ENCODE peak calls at places on chromosome 5, in eight cellular contexts. L, M, A, I, E, J, C and Z are unnamed samples. For H3K27me3, the result is how much of the 10 kb centered on the place peaks cover.

GRCh38 chr5:34802834-34803563 is 36.0 kb upstream of the TTC23L start:
- DNase-seq in I (no peak), A (no peak), C (no peak), L (no peak), E (no peak), M (no peak), J (no peak), Z (no peak)

GRCh38 chr5:72848474-72849428 is 32.3 kb downstream of the TNPO1 start:
- DNase-seq in C (peak), A (peak), J (peak), I (peak), M (peak), L (peak), E (peak), Z (peak)

GRCh38 chr5:154575869-154576806 is 98.1 kb upstream of the HAND1 start:
- DNase-seq in J (no peak), A (no peak), C (no peak), L (no peak), I (no peak), E (no peak), M (no peak), Z (no peak)

GRCh38 chr5:39164529-39165402 is 54.6 kb downstream of the FYB1 start:
- DNase-seq in J (no peak), E (no peak), L (no peak), M (no peak), C (peak), A (no peak), I (no peak), Z (no peak)

GRCh38 chr5:40672440-40672839 is 7.3 kb upstream of the PTGER4 start:
- DNase-seq in I (no peak), E (no peak), C (no peak), A (no peak), L (no peak), M (no peak), J (no peak), Z (no peak)

GRCh38 chr5:67166460-67166871 is 30.1 kb downstream of the CD180 start:
- DNase-seq in C (no peak), A (peak), L (no peak), J (peak), E (peak), M (peak), I (peak), Z (peak)

GRCh38 chr5:35305336-35306020 is 75.2 kb upstream of the PRLR start:
- DNase-seq in A (no peak), C (no peak), M (no peak), I (no peak), J (no peak), L (no peak), E (no peak), Z (no peak)

GRCh38 chr5:150412319-150413175 is at the start of gene CD74:
- DNase-seq in M (peak), I (peak), A (peak), J (peak), E (peak), L (peak), C (peak), Z (peak)

GRCh38 chr5:82911902-82912301 is 165.3 kb downstream of the TMEM167A start:
- DNase-seq in I (no peak), L (no peak), E (no peak), A (no peak), J (no peak), C (no peak), M (no peak), Z (no peak)

GRCh38 chr5:4487581-4487980 is 652.5 kb upstream of the ADAMTS16 start:
- DNase-seq in L (no peak), C (no peak), J (no peak), I (no peak), M (no peak), A (no peak), E (no peak), Z (no peak)

GRCh38 chr5:9343146-9343850 is 202.6 kb downstream of the SEMA5A start:
- DNase-seq in J (no peak), A (no peak), C (peak), I (no peak), M (no peak), E (no peak), L (peak), Z (no peak)

GRCh38 chr5:109691248-109691574 is 1.5 kb downstream of the MAN2A1 start:
- DNase-seq in A (no peak), M (no peak), L (no peak), C (no peak), J (no peak), E (no peak), I (no peak), Z (no peak)

GRCh38 chr5:151384106-151384505 is 36.7 kb upstream of the SLC36A2 start:
- DNase-seq in E (no peak), L (no peak), I (no peak), J (no peak), C (peak), M (no peak), A (no peak), Z (no peak)

GRCh38 chr5:154406826-154407225 is 39.0 kb upstream of the SAP30L start:
- DNase-seq in L (peak), M (no peak), C (no peak), E (no peak), J (no peak), I (no peak), A (no peak), Z (no peak)

GRCh38 chr5:136424835-136425694 is 59.7 kb upstream of the TRPC7 start:
- DNase-seq in C (peak), M (no peak), I (no peak), L (peak), J (peak), A (peak), E (peak), Z (peak)

GRCh38 chr5:62538017-62538942 is 40.3 kb upstream of the LRRC70 start:
- DNase-seq in L (peak), I (no peak), A (peak), M (no peak), E (no peak), C (peak), J (no peak), Z (no peak)

GRCh38 chr5:115096034-115096769 is 73.5 kb downstream of the TRIM36 start:
- DNase-seq in J (no peak), C (peak), M (no peak), L (peak), E (no peak), I (no peak), A (no peak), Z (no peak)

GRCh38 chr5:13660072-13660471 is 284.4 kb downstream of the DNAH5 start:
- DNase-seq in C (peak), J (no peak), M (no peak), E (no peak), A (no peak), I (no peak), L (peak), Z (no peak)

GRCh38 chr5:171158581-171158980 is 150.5 kb upstream of the TLX3 start:
- DNase-seq in J (no peak), M (no peak), L (no peak), A (no peak), E (no peak), C (no peak), I (no peak), Z (no peak)

GRCh38 chr5:104172976-104173375 is 610.4 kb upstream of the NUDT12 start:
- DNase-seq in I (no peak), A (no peak), J (no peak), L (no peak), M (no peak), E (no peak), C (no peak), Z (no peak)

GRCh38 chr5:98779264-98779877 is 5.9 kb downstream of the RGMB start:
- DNase-seq in E (peak), L (no peak), I (no peak), J (no peak), A (no peak), M (no peak), C (no peak), Z (no peak)

GRCh38 chr5:34474573-34475021 is 181.5 kb upstream of the RAI14 start:
- DNase-seq in E (no peak), A (no peak), J (peak), L (peak), C (peak), I (peak), M (no peak), Z (peak)

GRCh38 chr5:75666801-75667200 is 50.4 kb downstream of the POC5 start:
- DNase-seq in C (peak), E (no peak), A (no peak), L (no peak), J (no peak), M (no peak), I (no peak), Z (no peak)

GRCh38 chr5:125043781-125044391 is 297.4 kb upstream of the ZNF608 start:
- DNase-seq in A (peak), M (no peak), E (peak), I (no peak), C (peak), J (no peak), L (peak), Z (no peak)

GRCh38 chr5:151772868-151773561 is 1.3 kb downstream of the G3BP1 start:
- DNase-seq in A (no peak), M (no peak), L (peak), C (peak), I (no peak), J (peak), E (no peak), Z (no peak)

GRCh38 chr5:96924016-96924443 is 11.8 kb upstream of the LNPEP start:
- DNase-seq in M (no peak), C (no peak), I (peak), A (no peak), E (no peak), L (no peak), J (no peak), Z (no peak)

GRCh38 chr5:634191-634590 is 22.1 kb downstream of the CEP72 start:
- DNase-seq in I (no peak), A (no peak), M (no peak), C (no peak), E (no peak), J (no peak), L (no peak), Z (no peak)

GRCh38 chr5:80251636-80252035 is 4.2 kb downstream of the SERINC5 start:
- DNase-seq in C (no peak), E (peak), I (no peak), L (no peak), J (no peak), M (no peak), A (no peak), Z (no peak)

GRCh38 chr5:174109861-174110260 is 64.4 kb downstream of the NSG2 start:
- DNase-seq in E (no peak), L (no peak), C (no peak), J (no peak), M (no peak), A (no peak), I (no peak), Z (no peak)

GRCh38 chr5:78648359-78649219 is at the start of gene LHFPL2:
- DNase-seq in A (peak), I (no peak), C (peak), E (peak), M (peak), J (no peak), L (peak), Z (no peak)

GRCh38 chr5:159912033-159912800 is 4.1 kb upstream of the ADRA1B start:
- DNase-seq in L (peak), I (no peak), E (no peak), A (no peak), C (peak), J (no peak), M (no peak), Z (no peak)

GRCh38 chr5:173573126-173573960 is 43.1 kb downstream of the BOD1 start:
- DNase-seq in C (peak), I (peak), L (peak), A (peak), M (peak), J (peak), E (peak), Z (peak)

GRCh38 chr5:67246108-67246507 is 49.5 kb upstream of the CD180 start:
- DNase-seq in L (peak), M (no peak), E (no peak), J (peak), C (peak), I (peak), A (no peak), Z (peak)

GRCh38 chr5:65611524-65611923 is 12.6 kb downstream of the TRIM23 start:
- DNase-seq in A (no peak), C (peak), I (no peak), M (no peak), L (no peak), E (no peak), J (no peak), Z (no peak)

DNA sequence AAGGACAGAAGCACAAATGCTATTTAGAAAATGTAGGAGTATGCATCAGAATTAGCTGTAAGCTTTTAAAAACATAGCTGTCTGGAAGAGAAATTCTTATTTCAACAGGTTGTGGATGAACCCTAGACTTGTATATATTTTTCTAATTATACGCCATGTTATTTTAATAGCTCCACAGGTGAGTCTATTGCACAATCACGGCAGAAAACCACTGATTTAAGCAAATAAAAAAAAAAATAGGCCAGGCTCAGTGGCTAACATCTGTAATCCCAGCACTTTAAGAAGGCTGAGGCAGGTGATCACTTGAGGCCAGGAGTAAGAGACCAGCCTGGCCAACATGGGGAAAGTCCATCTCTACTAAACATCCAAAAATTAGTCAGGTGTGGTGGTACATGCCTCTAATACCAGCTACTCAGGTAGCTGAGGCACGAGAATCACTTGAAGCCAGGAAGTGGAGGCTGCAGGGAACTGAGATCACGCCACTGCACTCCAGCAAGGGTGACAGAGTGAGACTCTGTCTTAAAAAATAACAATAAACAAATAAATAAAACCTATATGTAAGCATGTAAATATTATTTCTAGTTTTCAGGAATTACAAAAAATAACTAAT is 11.7 kb downstream of the TRIM23 start:
- DNase-seq in J (no peak), A (peak), C (no peak), I (no peak), L (no peak), E (no peak), M (no peak), Z (no peak)
- H3K4me3 ChIP-seq in J (no peak), A (no peak), C (no peak), I (no peak), L (no peak), E (no peak), M (no peak), Z (no peak)

DNA sequence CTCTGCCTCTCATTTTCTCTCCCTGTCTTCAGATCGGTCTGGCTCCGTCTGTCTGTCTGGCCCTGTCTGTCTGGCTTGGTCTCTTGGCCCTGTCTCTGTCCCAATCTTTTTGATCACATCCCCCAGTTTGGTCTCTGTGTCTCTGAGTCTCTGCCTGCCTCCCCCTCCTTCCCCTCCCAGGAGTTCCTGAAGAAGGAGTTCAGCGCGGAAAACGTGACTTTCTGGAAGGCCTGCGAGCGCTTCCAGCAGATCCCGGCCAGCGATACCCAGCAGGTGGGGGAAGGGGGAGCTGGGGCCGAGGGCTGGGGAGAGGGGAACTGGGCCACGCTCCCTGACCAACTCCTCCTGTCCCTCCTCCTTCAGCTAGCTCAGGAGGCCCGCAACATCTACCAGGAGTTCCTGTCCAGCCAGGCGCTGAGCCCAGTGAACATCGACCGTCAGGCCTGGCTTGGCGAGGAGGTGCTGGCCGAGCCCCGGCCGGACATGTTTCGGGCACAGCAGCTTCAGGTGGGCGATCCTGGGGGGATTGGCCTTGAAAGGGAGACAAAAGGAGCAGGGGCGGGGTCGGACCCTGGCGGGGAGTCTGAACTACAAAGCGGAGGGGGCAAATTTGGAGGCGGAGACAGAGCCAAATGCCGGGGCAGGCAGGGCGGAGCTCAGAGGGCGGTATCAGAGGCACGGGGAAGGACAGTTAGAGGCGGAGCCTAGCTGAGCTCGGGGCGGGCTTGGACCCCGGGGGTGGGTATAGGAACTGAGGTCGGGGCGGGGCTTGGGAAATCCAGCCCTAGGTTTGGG is 9.0 kb downstream of the RGS14 start:
- DNase-seq in I (no peak), C (peak), M (peak), L (peak), E (peak), A (peak), J (no peak), Z (no peak)
- H3K27ac ChIP-seq in I (peak), C (peak), M (peak), L (peak), E (peak), A (peak), J (no peak), Z (no peak)

DNA sequence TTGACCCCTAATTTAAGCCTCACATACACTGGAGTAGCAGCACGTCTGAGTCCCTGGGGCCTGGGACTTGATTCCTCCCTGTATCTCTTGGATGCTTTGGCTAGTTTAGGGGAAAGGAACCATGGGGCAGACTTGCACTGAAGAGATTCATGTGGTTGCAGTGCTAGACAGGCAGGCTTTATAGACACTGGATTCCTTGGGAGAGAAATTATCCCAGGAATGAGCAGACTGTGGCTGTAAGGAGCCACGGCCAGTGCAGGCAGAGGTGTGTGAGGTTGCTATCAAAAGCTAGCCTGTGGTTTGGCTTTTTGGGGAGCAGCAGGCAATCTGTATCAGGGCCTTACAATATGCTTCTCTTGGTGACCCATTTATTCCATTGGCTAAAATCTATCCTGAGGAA is 20.5 kb upstream of the PITX1 start:
- DNase-seq in E (no peak), C (no peak), J (no peak), L (no peak), A (no peak), I (no peak), M (no peak), Z (no peak)
- H3K27me3 ChIP-seq in E (under half), C (under half), J (under half), L (half or more), A (under half), I (under half), M (under half), Z (under half)

GRCh38 chr5:146448783-146449519 is 1.8 kb downstream of the TCERG1 start:
- DNase-seq in J (no peak), M (no peak), I (no peak), C (no peak), L (no peak), A (no peak), E (no peak), Z (no peak)
- H3K4me3 ChIP-seq in J (no peak), M (no peak), I (peak), C (peak), L (no peak), A (no peak), E (peak), Z (no peak)

DNA sequence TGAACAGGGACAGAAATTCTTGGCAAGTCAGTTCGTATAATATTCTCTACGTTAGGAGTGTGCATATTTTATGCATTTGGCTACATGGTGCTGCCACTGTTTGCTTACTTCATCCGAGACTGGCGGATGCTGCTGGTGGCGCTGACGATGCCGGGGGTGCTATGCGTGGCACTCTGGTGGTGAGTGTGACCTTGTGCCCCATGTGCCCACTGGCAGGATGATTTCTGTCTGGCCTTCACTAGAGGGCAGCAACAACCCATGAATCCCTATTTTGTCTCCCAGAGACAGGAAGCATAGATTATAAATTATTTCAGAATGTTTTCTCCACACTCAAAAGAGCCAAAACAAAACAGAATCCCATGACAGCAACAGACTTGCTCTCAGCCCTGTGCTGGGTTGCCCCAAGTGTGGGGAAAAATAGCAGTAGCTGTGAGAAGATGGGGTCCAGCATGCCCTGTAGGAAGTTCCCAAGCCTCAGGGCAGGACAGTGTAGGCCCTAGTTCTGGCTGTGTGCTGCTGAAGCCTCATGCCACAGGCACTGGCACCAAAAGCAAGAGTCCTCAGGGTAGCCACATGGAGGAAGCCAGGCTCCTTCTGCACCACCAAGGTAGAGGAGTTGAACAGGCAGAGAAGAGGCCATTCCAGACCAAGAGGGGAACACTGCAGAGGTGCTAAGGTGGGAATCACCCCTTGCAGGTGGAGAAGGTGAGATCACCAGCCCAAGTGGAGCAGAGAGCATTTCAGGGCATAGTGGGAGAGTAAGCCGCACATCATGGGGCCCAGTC is 16.0 kb downstream of the SLC22A5 start:
- DNase-seq in C (peak), J (peak), A (peak), E (peak), L (peak), I (peak), M (no peak), Z (peak)
- H3K27ac ChIP-seq in C (peak), J (no peak), A (peak), E (peak), L (peak), I (peak), M (peak), Z (no peak)

DNA sequence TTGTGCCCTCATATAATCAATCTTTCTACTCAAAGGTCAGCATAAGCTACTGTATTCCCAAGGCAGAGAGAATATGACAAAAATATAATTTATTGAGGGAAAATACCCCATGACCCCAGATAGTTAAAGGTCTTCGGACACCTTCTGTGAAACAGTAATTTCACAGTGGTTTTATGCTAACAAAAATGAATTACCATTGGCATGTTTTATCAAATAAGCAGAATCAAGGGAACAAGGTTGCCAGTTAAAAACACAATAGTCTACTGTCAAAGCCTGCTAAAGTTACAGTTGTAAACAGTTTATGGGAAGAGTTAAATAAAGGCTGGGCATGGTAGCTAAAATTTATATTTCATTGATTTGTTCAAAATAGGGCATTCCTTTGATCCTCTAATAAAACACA is 154.3 kb downstream of the GIN1 start:
- DNase-seq in J (no peak), I (no peak), M (no peak), L (no peak), E (no peak), C (no peak), A (no peak), Z (no peak)
- H3K27me3 ChIP-seq in J (under half), I (under half), M (under half), L (under half), E (under half), C (under half), A (under half), Z (under half)